ENCODE peak calls at places on chromosomes 1 and 21, in six cellular contexts. One of them, this sample, is unnamed.

GRCh38 chr1:184191181-184191601 is 139.7 kb downstream of the TSEN15 start:
- DNase-seq in activated CD4-positive, alpha-beta T cell treated with anti-CD3 and anti-CD28 coated beads, Interleukin-2, amount 50 U/mL, for 24 hours: no peak
- DNase-seq in AG04450: peak; percentile 82
- DNase-seq in stimulated activated CD8-positive, alpha-beta memory T cell treated with anti-CD3 and anti-CD28 coated beads, Interleukin-2, amount 100 ng/mL, for 1 hour: no peak
- DNase-seq in A673: peak; percentile 4
- DNase-seq in sciatic nerve: no peak
- DNase-seq in this sample: no peak

GRCh38 chr1:157856538-157856937 is 14.9 kb upstream of the CD5L start:
- DNase-seq in A673: no peak
- DNase-seq in activated CD4-positive, alpha-beta T cell treated with anti-CD3 and anti-CD28 coated beads, Interleukin-2, amount 50 U/mL, for 24 hours: no peak
- DNase-seq in stimulated activated CD8-positive, alpha-beta memory T cell treated with anti-CD3 and anti-CD28 coated beads, Interleukin-2, amount 100 ng/mL, for 1 hour: no peak
- DNase-seq in sciatic nerve: no peak
- DNase-seq in AG04450: no peak
- DNase-seq in this sample: no peak

GRCh38 chr1:183792300-183792699 is 12.6 kb upstream of the RGL1 start:
- DNase-seq in stimulated activated CD8-positive, alpha-beta memory T cell treated with anti-CD3 and anti-CD28 coated beads, Interleukin-2, amount 100 ng/mL, for 1 hour: no peak
- DNase-seq in sciatic nerve: no peak
- DNase-seq in activated CD4-positive, alpha-beta T cell treated with anti-CD3 and anti-CD28 coated beads, Interleukin-2, amount 50 U/mL, for 24 hours: no peak
- DNase-seq in AG04450: no peak
- DNase-seq in A673: no peak
- DNase-seq in this sample: no peak

GRCh38 chr1:37634554-37635308 is at the start of gene RSPO1:
- DNase-seq in activated CD4-positive, alpha-beta T cell treated with anti-CD3 and anti-CD28 coated beads, Interleukin-2, amount 50 U/mL, for 24 hours: no peak
- DNase-seq in sciatic nerve: no peak
- DNase-seq in stimulated activated CD8-positive, alpha-beta memory T cell treated with anti-CD3 and anti-CD28 coated beads, Interleukin-2, amount 100 ng/mL, for 1 hour: no peak
- DNase-seq in AG04450: no peak
- DNase-seq in A673: no peak
- DNase-seq in this sample: peak; percentile 64

GRCh38 chr1:225767591-225768540 is 9.8 kb upstream of the SRP9 start:
- DNase-seq in sciatic nerve: peak; percentile 84
- DNase-seq in stimulated activated CD8-positive, alpha-beta memory T cell treated with anti-CD3 and anti-CD28 coated beads, Interleukin-2, amount 100 ng/mL, for 1 hour: no peak
- DNase-seq in activated CD4-positive, alpha-beta T cell treated with anti-CD3 and anti-CD28 coated beads, Interleukin-2, amount 50 U/mL, for 24 hours: no peak
- DNase-seq in AG04450: peak; percentile 51
- DNase-seq in A673: peak; percentile 33
- DNase-seq in this sample: peak; percentile 94

GRCh38 chr1:85577421-85578320 is 2.9 kb upstream of the CCN1 start:
- DNase-seq in AG04450: peak; percentile 65
- DNase-seq in stimulated activated CD8-positive, alpha-beta memory T cell treated with anti-CD3 and anti-CD28 coated beads, Interleukin-2, amount 100 ng/mL, for 1 hour: no peak
- DNase-seq in sciatic nerve: peak; percentile 69
- DNase-seq in A673: peak; percentile 72
- DNase-seq in activated CD4-positive, alpha-beta T cell treated with anti-CD3 and anti-CD28 coated beads, Interleukin-2, amount 50 U/mL, for 24 hours: no peak
- DNase-seq in this sample: peak; percentile 84

GRCh38 chr1:119873166-119874025 is 22.9 kb downstream of the ADAM30 start:
- DNase-seq in A673: no peak
- DNase-seq in AG04450: peak; percentile 34
- DNase-seq in stimulated activated CD8-positive, alpha-beta memory T cell treated with anti-CD3 and anti-CD28 coated beads, Interleukin-2, amount 100 ng/mL, for 1 hour: no peak
- DNase-seq in activated CD4-positive, alpha-beta T cell treated with anti-CD3 and anti-CD28 coated beads, Interleukin-2, amount 50 U/mL, for 24 hours: no peak
- DNase-seq in sciatic nerve: no peak
- DNase-seq in this sample: no peak

GRCh38 chr1:198185759-198186158 is 29.0 kb downstream of the NEK7 start:
- DNase-seq in A673: no peak
- DNase-seq in stimulated activated CD8-positive, alpha-beta memory T cell treated with anti-CD3 and anti-CD28 coated beads, Interleukin-2, amount 100 ng/mL, for 1 hour: no peak
- DNase-seq in sciatic nerve: no peak
- DNase-seq in AG04450: no peak
- DNase-seq in activated CD4-positive, alpha-beta T cell treated with anti-CD3 and anti-CD28 coated beads, Interleukin-2, amount 50 U/mL, for 24 hours: no peak
- DNase-seq in this sample: no peak

GRCh38 chr1:42966688-42967609 is 8.3 kb upstream of the SLC2A1 start:
- DNase-seq in AG04450: peak; percentile 76
- DNase-seq in sciatic nerve: no peak
- DNase-seq in activated CD4-positive, alpha-beta T cell treated with anti-CD3 and anti-CD28 coated beads, Interleukin-2, amount 50 U/mL, for 24 hours: no peak
- DNase-seq in stimulated activated CD8-positive, alpha-beta memory T cell treated with anti-CD3 and anti-CD28 coated beads, Interleukin-2, amount 100 ng/mL, for 1 hour: no peak
- DNase-seq in A673: peak; percentile 27
- DNase-seq in this sample: peak; percentile 93

GRCh38 chr1:110555807-110556470 is 37.0 kb upstream of the KCNA10 start:
- DNase-seq in sciatic nerve: peak; percentile 92
- DNase-seq in activated CD4-positive, alpha-beta T cell treated with anti-CD3 and anti-CD28 coated beads, Interleukin-2, amount 50 U/mL, for 24 hours: no peak
- DNase-seq in A673: no peak
- DNase-seq in stimulated activated CD8-positive, alpha-beta memory T cell treated with anti-CD3 and anti-CD28 coated beads, Interleukin-2, amount 100 ng/mL, for 1 hour: no peak
- DNase-seq in AG04450: no peak
- DNase-seq in this sample: peak; percentile 42

GRCh38 chr1:78303620-78304019 is 187.2 kb upstream of the PTGFR start:
- DNase-seq in stimulated activated CD8-positive, alpha-beta memory T cell treated with anti-CD3 and anti-CD28 coated beads, Interleukin-2, amount 100 ng/mL, for 1 hour: no peak
- DNase-seq in sciatic nerve: peak; percentile 60
- DNase-seq in A673: no peak
- DNase-seq in AG04450: peak; percentile 69
- DNase-seq in activated CD4-positive, alpha-beta T cell treated with anti-CD3 and anti-CD28 coated beads, Interleukin-2, amount 50 U/mL, for 24 hours: no peak
- DNase-seq in this sample: no peak

GRCh38 chr21:29581393-29581792 is 282.7 kb downstream of the BACH1 start:
- DNase-seq in sciatic nerve: no peak
- DNase-seq in activated CD4-positive, alpha-beta T cell treated with anti-CD3 and anti-CD28 coated beads, Interleukin-2, amount 50 U/mL, for 24 hours: no peak
- DNase-seq in stimulated activated CD8-positive, alpha-beta memory T cell treated with anti-CD3 and anti-CD28 coated beads, Interleukin-2, amount 100 ng/mL, for 1 hour: no peak
- DNase-seq in AG04450: no peak
- DNase-seq in A673: no peak
- DNase-seq in this sample: no peak

GRCh38 chr1:154869351-154870116 is 547 bp downstream of the KCNN3 start:
- DNase-seq in A673: no peak
- DNase-seq in activated CD4-positive, alpha-beta T cell treated with anti-CD3 and anti-CD28 coated beads, Interleukin-2, amount 50 U/mL, for 24 hours: no peak
- DNase-seq in stimulated activated CD8-positive, alpha-beta memory T cell treated with anti-CD3 and anti-CD28 coated beads, Interleukin-2, amount 100 ng/mL, for 1 hour: no peak
- DNase-seq in AG04450: no peak
- DNase-seq in sciatic nerve: peak; percentile 72
- DNase-seq in this sample: no peak

GRCh38 chr1:214582289-214582891 is 20.6 kb upstream of the CENPF start:
- DNase-seq in stimulated activated CD8-positive, alpha-beta memory T cell treated with anti-CD3 and anti-CD28 coated beads, Interleukin-2, amount 100 ng/mL, for 1 hour: no peak
- DNase-seq in AG04450: no peak
- DNase-seq in activated CD4-positive, alpha-beta T cell treated with anti-CD3 and anti-CD28 coated beads, Interleukin-2, amount 50 U/mL, for 24 hours: no peak
- DNase-seq in sciatic nerve: no peak
- DNase-seq in A673: no peak
- DNase-seq in this sample: no peak

GRCh38 chr21:41419921-41420862 is 5.8 kb upstream of the MX1 start:
- DNase-seq in AG04450: peak; percentile 63
- DNase-seq in activated CD4-positive, alpha-beta T cell treated with anti-CD3 and anti-CD28 coated beads, Interleukin-2, amount 50 U/mL, for 24 hours: peak; percentile 22
- DNase-seq in A673: peak; percentile 75
- DNase-seq in stimulated activated CD8-positive, alpha-beta memory T cell treated with anti-CD3 and anti-CD28 coated beads, Interleukin-2, amount 100 ng/mL, for 1 hour: peak; percentile 21
- DNase-seq in sciatic nerve: peak; percentile 92
- DNase-seq in this sample: peak; percentile 86

GRCh38 chr21:14901482-14901958 is 163.3 kb downstream of the NRIP1 start:
- DNase-seq in stimulated activated CD8-positive, alpha-beta memory T cell treated with anti-CD3 and anti-CD28 coated beads, Interleukin-2, amount 100 ng/mL, for 1 hour: no peak
- DNase-seq in AG04450: no peak
- DNase-seq in activated CD4-positive, alpha-beta T cell treated with anti-CD3 and anti-CD28 coated beads, Interleukin-2, amount 50 U/mL, for 24 hours: no peak
- DNase-seq in sciatic nerve: no peak
- DNase-seq in A673: no peak
- DNase-seq in this sample: no peak

GRCh38 chr1:114715952-114716303 is 643 bp downstream of the NRAS start:
- DNase-seq in sciatic nerve: no peak
- DNase-seq in A673: peak; percentile 6
- DNase-seq in activated CD4-positive, alpha-beta T cell treated with anti-CD3 and anti-CD28 coated beads, Interleukin-2, amount 50 U/mL, for 24 hours: no peak
- DNase-seq in stimulated activated CD8-positive, alpha-beta memory T cell treated with anti-CD3 and anti-CD28 coated beads, Interleukin-2, amount 100 ng/mL, for 1 hour: no peak
- DNase-seq in AG04450: no peak
- DNase-seq in this sample: no peak

GRCh38 chr1:169941982-169942830 is 48.5 kb upstream of the SCYL3 start:
- DNase-seq in A673: no peak
- DNase-seq in stimulated activated CD8-positive, alpha-beta memory T cell treated with anti-CD3 and anti-CD28 coated beads, Interleukin-2, amount 100 ng/mL, for 1 hour: no peak
- DNase-seq in AG04450: no peak
- DNase-seq in sciatic nerve: no peak
- DNase-seq in activated CD4-positive, alpha-beta T cell treated with anti-CD3 and anti-CD28 coated beads, Interleukin-2, amount 50 U/mL, for 24 hours: no peak
- DNase-seq in this sample: no peak

GRCh38 chr1:75492011-75492410 is 118.9 kb downstream of the SLC44A5 start:
- DNase-seq in sciatic nerve: no peak
- DNase-seq in activated CD4-positive, alpha-beta T cell treated with anti-CD3 and anti-CD28 coated beads, Interleukin-2, amount 50 U/mL, for 24 hours: no peak
- DNase-seq in stimulated activated CD8-positive, alpha-beta memory T cell treated with anti-CD3 and anti-CD28 coated beads, Interleukin-2, amount 100 ng/mL, for 1 hour: no peak
- DNase-seq in AG04450: no peak
- DNase-seq in A673: no peak
- DNase-seq in this sample: no peak

GRCh38 chr1:44113095-44113609 is 5.5 kb upstream of the KLF17 start:
- DNase-seq in stimulated activated CD8-positive, alpha-beta memory T cell treated with anti-CD3 and anti-CD28 coated beads, Interleukin-2, amount 100 ng/mL, for 1 hour: no peak
- DNase-seq in activated CD4-positive, alpha-beta T cell treated with anti-CD3 and anti-CD28 coated beads, Interleukin-2, amount 50 U/mL, for 24 hours: no peak
- DNase-seq in sciatic nerve: no peak
- DNase-seq in A673: no peak
- DNase-seq in AG04450: no peak
- DNase-seq in this sample: no peak

GRCh38 chr1:247367786-247368342 is 36.2 kb upstream of the ZNF496 start:
- DNase-seq in AG04450: no peak
- DNase-seq in stimulated activated CD8-positive, alpha-beta memory T cell treated with anti-CD3 and anti-CD28 coated beads, Interleukin-2, amount 100 ng/mL, for 1 hour: no peak
- DNase-seq in A673: no peak
- DNase-seq in activated CD4-positive, alpha-beta T cell treated with anti-CD3 and anti-CD28 coated beads, Interleukin-2, amount 50 U/mL, for 24 hours: no peak
- DNase-seq in sciatic nerve: no peak
- DNase-seq in this sample: no peak

GRCh38 chr1:14570514-14570913 is 28.0 kb upstream of the KAZN start:
- DNase-seq in sciatic nerve: no peak
- DNase-seq in A673: peak; percentile 12
- DNase-seq in AG04450: no peak
- DNase-seq in activated CD4-positive, alpha-beta T cell treated with anti-CD3 and anti-CD28 coated beads, Interleukin-2, amount 50 U/mL, for 24 hours: no peak
- DNase-seq in stimulated activated CD8-positive, alpha-beta memory T cell treated with anti-CD3 and anti-CD28 coated beads, Interleukin-2, amount 100 ng/mL, for 1 hour: no peak
- DNase-seq in this sample: no peak